ENCODE peak calls at places on chromosome 16, in nine cellular contexts. F is AG04450; I is mammary epithelial cell; N is glutamatergic neuron; T is fibroblast of mammary gland; A is CD8-positive, alpha-beta T cell; M is WTC11; L is GM12865; O is GM20000. R is an unnamed sample.
A peak's percentile ranks its signal among the peaks of the same experiment; 100 is the strongest.

GRCh38 chr16:3861808-3862451 is 18.6 kb downstream of the CREBBP start:
- DNase-seq in F (no peak), I (no peak), N (no peak), T (peak; percentile 31), A (no peak), M (no peak), L (no peak), O (no peak), R (no peak)

GRCh38 chr16:14629612-14629918 is 495 bp downstream of the PARN start:
- DNase-seq in F (no peak), I (peak; percentile 11), N (no peak), T (no peak), A (no peak), M (no peak), L (no peak), O (peak; percentile 23), R (no peak)

GRCh38 chr16:31087481-31087880 is 1.3 kb downstream of the PRSS53 start:
- DNase-seq in F (no peak), I (no peak), N (no peak), T (no peak), A (no peak), M (no peak), L (no peak), O (no peak), R (no peak)

GRCh38 chr16:31052131-31052530 is 18.8 kb downstream of the STX4 start:
- DNase-seq in F (peak; percentile 77), I (peak; percentile 96), N (no peak), T (peak; percentile 99), A (no peak), M (no peak), L (no peak), O (no peak), R (no peak)

GRCh38 chr16:87554754-87555427 is 47.4 kb upstream of the JPH3 start:
- DNase-seq in F (no peak), I (no peak), N (no peak), T (no peak), A (no peak), M (no peak), L (no peak), O (no peak), R (no peak)

GRCh38 chr16:86753399-86753798 is 175.1 kb downstream of the FOXL1 start:
- DNase-seq in F (no peak), I (no peak), N (no peak), T (no peak), A (no peak), M (no peak), L (no peak), O (no peak), R (no peak)

GRCh38 chr16:67459858-67460144 is 21.2 kb downstream of the ATP6V0D1 start:
- DNase-seq in F (no peak), I (no peak), N (no peak), T (no peak), A (no peak), M (no peak), L (no peak), O (no peak), R (no peak)

GRCh38 chr16:48101069-48101674 is 54.6 kb downstream of the ABCC12 start:
- DNase-seq in F (no peak), I (peak; percentile 86), N (no peak), T (no peak), A (no peak), M (no peak), L (peak; percentile 78), O (peak; percentile 71), R (no peak)

GRCh38 chr16:10947211-10947787 is 2.9 kb downstream of the CLEC16A start:
- DNase-seq in F (no peak), I (no peak), N (no peak), T (no peak), A (no peak), M (no peak), L (no peak), O (no peak), R (no peak)

GRCh38 chr16:10946308-10946707 is 1.9 kb downstream of the CLEC16A start:
- DNase-seq in F (no peak), I (peak; percentile 27), N (no peak), T (no peak), A (no peak), M (peak; percentile 48), L (no peak), O (no peak), R (no peak)

GRCh38 chr16:10951016-10951415 is 6.7 kb downstream of the CLEC16A start:
- DNase-seq in F (no peak), I (no peak), N (no peak), T (no peak), A (no peak), M (no peak), L (no peak), O (no peak), R (no peak)

GRCh38 chr16:10950393-10950792 is 6.0 kb downstream of the CLEC16A start:
- DNase-seq in F (no peak), I (peak; percentile 72), N (peak; percentile 38), T (no peak), A (no peak), M (no peak), L (no peak), O (no peak), R (no peak)

GRCh38 chr16:10949424-10949970 is 5.1 kb downstream of the CLEC16A start:
- DNase-seq in F (no peak), I (no peak), N (no peak), T (peak; percentile 34), A (no peak), M (peak; percentile 59), L (peak; percentile 89), O (peak; percentile 53), R (no peak)
- TF ChIP-seq CTCF in F (no peak), I (no peak), N (peak; percentile 21), T (no peak), A (no peak), M (no peak), L (peak; percentile 23), O (no peak), R (no peak)

GRCh38 chr16:11204513-11205047 is 51.4 kb downstream of the SOCS1 start:
- DNase-seq in F (no peak), I (no peak), N (no peak), T (no peak), A (no peak), M (no peak), L (no peak), O (no peak), R (no peak)

GRCh38 chr16:11203111-11203623 is 52.8 kb downstream of the SOCS1 start:
- DNase-seq in F (no peak), I (no peak), N (no peak), T (no peak), A (no peak), M (no peak), L (peak; percentile 55), O (no peak), R (no peak)

GRCh38 chr16:11200523-11201063 is 55.4 kb downstream of the SOCS1 start:
- DNase-seq in F (no peak), I (no peak), N (no peak), T (no peak), A (no peak), M (no peak), L (peak; percentile 43), O (no peak), R (no peak)

GRCh38 chr16:11201498-11202259 is 54.3 kb downstream of the SOCS1 start:
- DNase-seq in F (peak; percentile 59), I (peak; percentile 98), N (no peak), T (peak; percentile 85), A (no peak), M (peak; percentile 56), L (peak; percentile 36), O (no peak), R (no peak)

DNA sequence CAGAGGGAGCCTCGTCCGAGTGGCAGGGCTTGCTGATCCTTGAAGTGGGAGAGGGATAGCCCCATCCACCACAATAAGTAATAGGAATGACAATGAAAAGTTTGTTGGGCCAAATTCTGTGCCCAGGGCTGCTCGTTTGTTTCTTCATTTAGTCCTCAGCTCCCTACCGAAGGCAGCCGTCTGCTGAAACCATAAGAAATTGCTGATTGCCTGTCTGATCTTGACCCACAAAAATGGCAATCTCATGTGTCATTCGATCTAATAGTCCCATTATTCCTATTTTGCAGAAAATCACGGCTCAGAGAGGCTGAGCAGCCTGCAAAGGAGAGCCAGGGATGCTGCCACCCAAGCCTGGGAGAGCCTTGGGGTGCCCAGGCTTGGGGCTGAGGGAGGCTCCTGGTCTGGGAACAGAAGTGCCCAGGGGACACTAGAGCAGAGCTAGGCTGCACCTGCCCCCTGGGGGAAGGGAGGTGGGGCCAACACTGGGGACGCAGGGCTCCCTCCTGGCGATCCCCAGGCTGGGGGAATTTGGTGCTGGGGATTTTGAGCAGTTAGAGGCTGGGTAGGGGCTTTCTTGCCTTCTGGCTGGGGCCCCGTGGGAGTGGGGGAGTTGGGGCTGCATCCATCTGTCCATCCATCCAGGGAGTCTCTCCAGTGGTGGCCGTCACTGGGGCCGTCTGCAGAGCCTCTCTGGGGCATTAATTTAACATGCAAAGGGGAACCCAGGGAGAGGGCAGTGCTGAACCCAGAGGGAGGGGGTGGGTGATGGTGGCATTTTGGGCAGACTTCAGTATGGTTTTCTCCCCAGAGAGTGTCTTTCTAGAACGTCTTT is 53.5 kb downstream of the SOCS1 start:
- DNase-seq in F (no peak), I (no peak), N (peak; percentile 38), T (peak; percentile 48), A (no peak), M (no peak), L (peak; percentile 79), O (peak; percentile 59), R (no peak)
- TF ChIP-seq CTCF in F (no peak), I (no peak), N (no peak), T (no peak), A (no peak), M (no peak), L (no peak), O (no peak), R (no peak)

GRCh38 chr16:82341146-82341669 is 171.2 kb upstream of the MPHOSPH6 start:
- DNase-seq in F (no peak), I (no peak), N (no peak), T (no peak), A (no peak), M (no peak), L (no peak), O (no peak), R (no peak)

GRCh38 chr16:82345318-82345717 is 175.3 kb upstream of the MPHOSPH6 start:
- DNase-seq in F (no peak), I (no peak), N (no peak), T (no peak), A (no peak), M (no peak), L (no peak), O (no peak), R (no peak)

GRCh38 chr16:82340531-82340930 is 170.5 kb upstream of the MPHOSPH6 start:
- DNase-seq in F (no peak), I (no peak), N (no peak), T (no peak), A (no peak), M (no peak), L (no peak), O (no peak), R (no peak)

DNA sequence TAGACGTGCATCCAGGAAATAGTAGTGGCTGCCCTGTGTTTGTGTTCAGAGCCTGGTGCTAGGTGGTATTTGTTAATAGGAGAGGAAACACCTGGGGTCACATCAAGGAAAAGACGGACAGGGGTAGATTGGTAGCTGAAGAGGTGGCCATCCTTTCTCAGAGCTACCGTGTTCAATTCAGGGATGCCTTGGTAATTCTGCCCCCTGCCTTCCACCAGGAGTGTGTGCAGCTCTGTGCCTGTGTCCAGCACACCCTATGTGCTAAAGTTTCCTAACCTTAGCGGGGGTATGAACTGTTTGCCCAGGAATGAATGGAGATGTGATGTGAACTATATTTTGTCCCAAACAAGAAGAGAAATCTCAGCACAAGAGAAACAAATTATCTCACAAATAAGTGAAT is 174.1 kb upstream of the MPHOSPH6 start:
- DNase-seq in F (no peak), I (no peak), N (no peak), T (no peak), A (no peak), M (peak; percentile 27), L (peak; percentile 20), O (peak; percentile 11), R (no peak)
- TF ChIP-seq CTCF in F (peak; percentile 22), I (peak; percentile 50), N (peak; percentile 35), T (no peak), A (no peak), M (peak; percentile 33), L (peak; percentile 38), O (peak; percentile 24), R (peak; percentile 63)

GRCh38 chr16:8855051-8855786 is 13.6 kb downstream of the CARHSP1 start:
- DNase-seq in F (no peak), I (no peak), N (no peak), T (no peak), A (no peak), M (no peak), L (no peak), O (no peak), R (no peak)
- TF ChIP-seq CTCF in F (peak; percentile 28), I (peak; percentile 11), N (no peak), T (no peak), A (no peak), M (no peak), L (no peak), O (no peak), R (peak; percentile 36)